ENCODE peak calls at places on chromosomes 12 and 14, in six cellular contexts. One of them, this sample, is unnamed.

GRCh38 chr12:47097276-47097896 is 17.6 kb upstream of the AMIGO2 start:
- DNase-seq in SK-N-SH: no peak
- DNase-seq in HCT116: no peak
- DNase-seq in PC-3: peak; percentile 80
- DNase-seq in MM.1S: no peak
- DNase-seq in Karpas-422: no peak
- DNase-seq in this sample: peak; percentile 26

GRCh38 chr12:50505945-50506344 is 1.2 kb downstream of the DIP2B start:
- DNase-seq in SK-N-SH: no peak
- DNase-seq in HCT116: no peak
- DNase-seq in PC-3: peak; percentile 28
- DNase-seq in MM.1S: no peak
- DNase-seq in Karpas-422: peak; percentile 80
- DNase-seq in this sample: peak; percentile 46

GRCh38 chr12:52347016-52347415 is 20.3 kb downstream of the KRT85 start:
- DNase-seq in SK-N-SH: no peak
- DNase-seq in HCT116: no peak
- DNase-seq in PC-3: no peak
- DNase-seq in MM.1S: no peak
- DNase-seq in Karpas-422: no peak
- DNase-seq in this sample: no peak

GRCh38 chr12:2295941-2296461 is 243.2 kb downstream of the CACNA1C start:
- DNase-seq in SK-N-SH: no peak
- DNase-seq in HCT116: no peak
- DNase-seq in PC-3: no peak
- DNase-seq in MM.1S: no peak
- DNase-seq in Karpas-422: no peak
- DNase-seq in this sample: peak; percentile 91

GRCh38 chr12:97960741-97961608 is 498.4 kb downstream of the RMST start:
- DNase-seq in SK-N-SH: peak; percentile 19
- DNase-seq in HCT116: peak; percentile 8
- DNase-seq in PC-3: peak; percentile 36
- DNase-seq in MM.1S: peak; percentile 51
- DNase-seq in Karpas-422: peak; percentile 77
- DNase-seq in this sample: no peak

GRCh38 chr12:1695836-1696670 is 5.2 kb downstream of the ADIPOR2 start:
- DNase-seq in SK-N-SH: no peak
- DNase-seq in HCT116: no peak
- DNase-seq in PC-3: no peak
- DNase-seq in MM.1S: no peak
- DNase-seq in Karpas-422: no peak
- DNase-seq in this sample: peak; percentile 10

GRCh38 chr14:101104485-101104884 is 201.0 kb upstream of the RTL1 start:
- DNase-seq in SK-N-SH: no peak
- DNase-seq in HCT116: no peak
- DNase-seq in PC-3: no peak
- DNase-seq in MM.1S: no peak
- DNase-seq in Karpas-422: no peak
- DNase-seq in this sample: no peak

GRCh38 chr12:88633312-88633711 is 53.0 kb upstream of the KITLG start:
- DNase-seq in SK-N-SH: no peak
- DNase-seq in HCT116: no peak
- DNase-seq in PC-3: peak; percentile 50
- DNase-seq in MM.1S: no peak
- DNase-seq in Karpas-422: peak; percentile 54
- DNase-seq in this sample: peak; percentile 44

GRCh38 chr14:81301371-81301770 is 80.6 kb upstream of the GTF2A1 start:
- DNase-seq in SK-N-SH: no peak
- DNase-seq in HCT116: no peak
- DNase-seq in PC-3: no peak
- DNase-seq in MM.1S: no peak
- DNase-seq in Karpas-422: no peak
- DNase-seq in this sample: no peak

GRCh38 chr14:52150162-52150561 is 81.3 kb upstream of the NID2 start:
- DNase-seq in SK-N-SH: no peak
- DNase-seq in HCT116: no peak
- DNase-seq in PC-3: no peak
- DNase-seq in MM.1S: no peak
- DNase-seq in Karpas-422: no peak
- DNase-seq in this sample: no peak

GRCh38 chr14:76706811-76707210 is 54.5 kb upstream of the VASH1 start:
- DNase-seq in SK-N-SH: no peak
- DNase-seq in HCT116: no peak
- DNase-seq in PC-3: no peak
- DNase-seq in MM.1S: no peak
- DNase-seq in Karpas-422: no peak
- DNase-seq in this sample: no peak

GRCh38 chr12:61188801-61189595 is 1071.2 kb upstream of the USP15 start:
- DNase-seq in SK-N-SH: no peak
- DNase-seq in HCT116: no peak
- DNase-seq in PC-3: no peak
- DNase-seq in MM.1S: no peak
- DNase-seq in Karpas-422: no peak
- DNase-seq in this sample: no peak

GRCh38 chr12:63419119-63419518 is 249.2 kb downstream of the DPY19L2 start:
- DNase-seq in SK-N-SH: no peak
- DNase-seq in HCT116: peak; percentile 81
- DNase-seq in PC-3: peak; percentile 73
- DNase-seq in MM.1S: no peak
- DNase-seq in Karpas-422: no peak
- DNase-seq in this sample: no peak

DNA sequence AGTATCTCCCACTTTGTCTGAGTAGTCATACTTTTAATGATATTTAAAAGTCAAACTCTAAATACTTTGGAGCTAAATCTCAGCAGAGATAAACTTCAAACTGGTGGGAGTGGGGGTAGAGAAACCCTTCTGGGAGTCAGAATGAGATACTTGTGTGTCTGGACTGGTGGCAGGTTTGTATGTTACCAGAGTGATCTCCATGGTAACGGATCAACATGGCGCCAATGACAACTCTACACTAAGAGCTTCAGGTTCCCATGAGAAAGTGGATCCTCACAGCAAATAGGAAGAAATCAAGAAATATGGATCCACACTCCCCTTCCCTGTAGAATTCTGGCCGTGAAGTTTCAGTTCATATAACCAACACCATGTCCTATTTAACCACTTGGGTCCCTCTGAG is 121.9 kb downstream of the ETV6 start:
- DNase-seq in SK-N-SH: no peak
- DNase-seq in HCT116: no peak
- DNase-seq in PC-3: no peak
- DNase-seq in MM.1S: no peak
- DNase-seq in Karpas-422: no peak
- DNase-seq in this sample: peak; percentile 14
- H3K4me1 ChIP-seq in SK-N-SH: peaks cover 3% of the 10 kb centered on the region
- H3K4me1 ChIP-seq in HCT116: no peaks in the 10 kb centered on the region
- H3K4me1 ChIP-seq in PC-3: no peaks in the 10 kb centered on the region
- H3K4me1 ChIP-seq in MM.1S: peaks cover 11% of the 10 kb centered on the region
- H3K4me1 ChIP-seq in Karpas-422: no peaks in the 10 kb centered on the region
- H3K4me1 ChIP-seq in this sample: peaks cover 6% of the 10 kb centered on the region

GRCh38 chr14:98458702-98459101 is 813.3 kb downstream of the BCL11B start:
- DNase-seq in SK-N-SH: no peak
- DNase-seq in HCT116: no peak
- DNase-seq in PC-3: no peak
- DNase-seq in MM.1S: no peak
- DNase-seq in Karpas-422: no peak
- DNase-seq in this sample: no peak
- H3K9me2 ChIP-seq in SK-N-SH: no peaks in the 10 kb centered on the region
- H3K9me2 ChIP-seq in HCT116: no peaks in the 10 kb centered on the region
- H3K9me2 ChIP-seq in PC-3: no peaks in the 10 kb centered on the region
- H3K9me2 ChIP-seq in MM.1S: no peaks in the 10 kb centered on the region
- H3K9me2 ChIP-seq in Karpas-422: no peaks in the 10 kb centered on the region
- H3K9me2 ChIP-seq in this sample: no peaks in the 10 kb centered on the region

GRCh38 chr12:111867531-111867930 is 25.5 kb downstream of the MAPKAPK5 start:
- DNase-seq in SK-N-SH: no peak
- DNase-seq in HCT116: no peak
- DNase-seq in PC-3: no peak
- DNase-seq in MM.1S: no peak
- DNase-seq in Karpas-422: no peak
- DNase-seq in this sample: no peak
- H3K9ac ChIP-seq in SK-N-SH: no peak overlapping the region
- H3K9ac ChIP-seq in HCT116: no peak overlapping the region
- H3K9ac ChIP-seq in PC-3: no peak overlapping the region
- H3K9ac ChIP-seq in MM.1S: no peak overlapping the region
- H3K9ac ChIP-seq in Karpas-422: no peak overlapping the region
- H3K9ac ChIP-seq in this sample: no peak overlapping the region

DNA sequence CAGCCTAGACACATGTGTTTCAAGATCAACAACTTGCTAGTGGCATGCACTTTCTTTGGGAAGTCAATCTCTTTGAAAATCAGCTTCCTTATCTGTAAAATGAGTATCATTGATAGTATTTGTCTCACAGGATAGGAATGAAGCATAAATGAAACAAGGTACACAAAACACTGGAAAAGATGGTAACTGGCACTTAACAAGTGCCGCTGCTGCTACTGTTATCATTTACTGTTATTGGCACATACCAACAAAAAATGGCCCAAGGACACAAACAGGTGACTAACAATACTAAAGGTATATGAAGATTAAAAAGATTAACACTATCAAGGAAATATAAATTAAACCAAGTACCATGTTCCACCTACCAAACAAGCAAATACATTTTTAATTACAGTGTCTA is 20.9 kb downstream of the HNRNPC start:
- DNase-seq in SK-N-SH: no peak
- DNase-seq in HCT116: no peak
- DNase-seq in PC-3: no peak
- DNase-seq in MM.1S: no peak
- DNase-seq in Karpas-422: no peak
- DNase-seq in this sample: no peak
- H3K4me1 ChIP-seq in SK-N-SH: no peaks in the 10 kb centered on the region
- H3K4me1 ChIP-seq in HCT116: no peaks in the 10 kb centered on the region
- H3K4me1 ChIP-seq in PC-3: no peaks in the 10 kb centered on the region
- H3K4me1 ChIP-seq in MM.1S: no peaks in the 10 kb centered on the region
- H3K4me1 ChIP-seq in Karpas-422: peaks cover 4% of the 10 kb centered on the region
- H3K4me1 ChIP-seq in this sample: peaks cover under 1% of the 10 kb centered on the region

DNA sequence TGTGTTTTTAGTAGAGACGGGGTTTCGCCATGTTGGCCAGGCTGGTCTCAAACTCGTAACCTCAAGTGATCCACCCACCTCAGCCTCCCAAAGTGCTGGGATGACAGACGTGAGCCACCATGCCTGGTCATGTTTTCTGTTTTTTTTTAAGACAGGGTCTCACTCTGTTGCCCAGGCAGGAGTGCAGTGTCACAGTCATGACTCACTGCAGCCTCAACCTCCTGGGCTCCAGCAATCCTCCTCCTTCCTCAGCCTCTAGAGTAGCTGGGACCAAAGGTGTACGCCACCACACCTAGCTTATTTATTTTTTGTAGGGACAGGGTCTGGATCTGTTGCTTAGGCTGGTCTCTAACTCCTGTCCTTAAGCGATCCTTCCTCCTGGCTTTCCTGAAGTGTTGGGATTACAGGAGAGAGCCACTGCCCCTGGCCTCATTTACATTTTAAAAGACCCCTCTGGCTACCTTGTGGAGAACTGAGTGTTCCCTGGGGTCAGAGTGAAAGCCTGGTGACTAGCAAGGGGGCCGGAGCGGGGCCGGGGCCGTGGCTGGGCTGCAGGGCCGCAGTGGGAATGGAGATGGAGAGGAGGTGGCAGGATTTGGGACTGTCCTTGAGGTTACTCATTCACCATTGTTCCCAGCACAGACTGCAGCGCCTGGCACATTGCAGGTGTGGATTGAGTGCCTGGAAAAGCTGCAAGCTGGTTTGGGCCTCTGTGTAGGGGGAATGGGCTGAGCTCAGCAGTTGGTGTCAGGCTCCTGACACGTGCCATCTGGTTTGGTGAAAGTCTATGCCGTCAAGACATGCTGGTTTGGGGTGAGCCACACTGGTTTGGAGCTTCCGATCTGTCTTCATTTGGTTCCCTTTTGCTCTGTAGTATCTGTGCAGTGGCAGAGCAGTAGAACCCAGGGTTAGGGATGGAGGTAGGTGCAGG is 18.1 kb downstream of the KMT5A start:
- DNase-seq in SK-N-SH: no peak
- DNase-seq in HCT116: no peak
- DNase-seq in PC-3: no peak
- DNase-seq in MM.1S: no peak
- DNase-seq in Karpas-422: no peak
- DNase-seq in this sample: no peak
- H3K9me2 ChIP-seq in SK-N-SH: no peaks in the 10 kb centered on the region
- H3K9me2 ChIP-seq in HCT116: no peaks in the 10 kb centered on the region
- H3K9me2 ChIP-seq in PC-3: no peaks in the 10 kb centered on the region
- H3K9me2 ChIP-seq in MM.1S: no peaks in the 10 kb centered on the region
- H3K9me2 ChIP-seq in Karpas-422: no peaks in the 10 kb centered on the region
- H3K9me2 ChIP-seq in this sample: no peaks in the 10 kb centered on the region

GRCh38 chr12:18895540-18895939 is 157.6 kb downstream of the CAPZA3 start:
- DNase-seq in SK-N-SH: no peak
- DNase-seq in HCT116: no peak
- DNase-seq in PC-3: no peak
- DNase-seq in MM.1S: no peak
- DNase-seq in Karpas-422: no peak
- DNase-seq in this sample: no peak

GRCh38 chr12:18899162-18899561 is 161.2 kb downstream of the CAPZA3 start:
- DNase-seq in SK-N-SH: no peak
- DNase-seq in HCT116: no peak
- DNase-seq in PC-3: no peak
- DNase-seq in MM.1S: no peak
- DNase-seq in Karpas-422: no peak
- DNase-seq in this sample: no peak

GRCh38 chr12:18898469-18898868 is 160.6 kb downstream of the CAPZA3 start:
- DNase-seq in SK-N-SH: no peak
- DNase-seq in HCT116: no peak
- DNase-seq in PC-3: no peak
- DNase-seq in MM.1S: no peak
- DNase-seq in Karpas-422: no peak
- DNase-seq in this sample: peak; percentile 6

GRCh38 chr12:18897816-18898215 is 159.9 kb downstream of the CAPZA3 start:
- DNase-seq in SK-N-SH: no peak
- DNase-seq in HCT116: no peak
- DNase-seq in PC-3: no peak
- DNase-seq in MM.1S: no peak
- DNase-seq in Karpas-422: no peak
- DNase-seq in this sample: peak; percentile 21

GRCh38 chr12:18895946-18896345 is 158.0 kb downstream of the CAPZA3 start:
- DNase-seq in SK-N-SH: no peak
- DNase-seq in HCT116: no peak
- DNase-seq in PC-3: no peak
- DNase-seq in MM.1S: no peak
- DNase-seq in Karpas-422: no peak
- DNase-seq in this sample: no peak
- H3K9ac ChIP-seq in SK-N-SH: no peak overlapping the region
- H3K9ac ChIP-seq in HCT116: no peak overlapping the region
- H3K9ac ChIP-seq in PC-3: no peak overlapping the region
- H3K9ac ChIP-seq in MM.1S: no peak overlapping the region
- H3K9ac ChIP-seq in Karpas-422: no peak overlapping the region
- H3K9ac ChIP-seq in this sample: no peak overlapping the region

This sample was measured in GM23248.